ENCODE peak calls at places on chromosomes 13 and 19, in five cellular contexts. C is H1, H is K562, E is A549, B is HepG2. F is an unnamed sample.

GRCh38 chr19:35915508-35915907 is 7.4 kb upstream of the TYROBP start:
- DNase-seq in H (no peak), C (no peak), B (no peak), E (no peak), F (no peak)

GRCh38 chr19:5030136-5030820 is 61.4 kb downstream of the KDM4B start:
- DNase-seq in E (no peak), H (no peak), C (no peak), B (no peak), F (no peak)

GRCh38 chr19:38079926-38080380 is 144.1 kb downstream of the DPF1 start:
- DNase-seq in B (peak; percentile 68), C (no peak), E (peak; percentile 92), H (no peak), F (no peak)

GRCh38 chr19:10142701-10143375 is 23.1 kb upstream of the EIF3G start:
- DNase-seq in E (no peak), C (no peak), H (no peak), B (no peak), F (no peak)

GRCh38 chr13:93723316-93723715 is 496.7 kb downstream of the GPC6 start:
- DNase-seq in B (no peak), E (no peak), C (no peak), H (no peak), F (no peak)

GRCh38 chr13:104106705-104107393 is 1040.6 kb upstream of the SLC10A2 start:
- DNase-seq in E (no peak), C (peak; percentile 1), H (no peak), B (no peak), F (no peak)

GRCh38 chr13:74966814-74967213 is 515.2 kb downstream of the TBC1D4 start:
- DNase-seq in E (no peak), C (no peak), H (no peak), B (no peak), F (peak; percentile 55)

GRCh38 chr19:14434157-14434501 is 1.0 kb downstream of the PKN1 start:
- DNase-seq in B (no peak), E (no peak), C (no peak), H (no peak), F (peak; percentile 70)

GRCh38 chr19:43524922-43525835 is 1.8 kb downstream of the ETHE1 start:
- DNase-seq in B (peak; percentile 87), E (peak; percentile 71), H (peak; percentile 3), C (no peak), F (no peak)

GRCh38 chr13:20182231-20182846 is 10.4 kb downstream of the GJB2 start:
- DNase-seq in C (no peak), E (peak; percentile 58), H (peak; percentile 53), B (peak; percentile 63), F (peak; percentile 84)

GRCh38 chr19:15372470-15372869 is 7.1 kb downstream of the AKAP8 start:
- DNase-seq in C (no peak), H (no peak), E (no peak), B (no peak), F (no peak)

GRCh38 chr19:53538378-53539109 is 599 bp downstream of the ZNF331 start:
- DNase-seq in C (no peak), E (no peak), B (no peak), H (no peak), F (no peak)
- TF ChIP-seq RFX5 in C (no peak), E (no peak), B (no peak), H (no peak), F (no peak)

GRCh38 chr19:42250666-42251531 is 4.0 kb downstream of the ERF start:
- DNase-seq in H (no peak), B (no peak), E (no peak), C (no peak), F (peak; percentile 48)
- TF ChIP-seq CHD2 in H (no peak), B (no peak), E (no peak), C (no peak), F (no peak)

DNA sequence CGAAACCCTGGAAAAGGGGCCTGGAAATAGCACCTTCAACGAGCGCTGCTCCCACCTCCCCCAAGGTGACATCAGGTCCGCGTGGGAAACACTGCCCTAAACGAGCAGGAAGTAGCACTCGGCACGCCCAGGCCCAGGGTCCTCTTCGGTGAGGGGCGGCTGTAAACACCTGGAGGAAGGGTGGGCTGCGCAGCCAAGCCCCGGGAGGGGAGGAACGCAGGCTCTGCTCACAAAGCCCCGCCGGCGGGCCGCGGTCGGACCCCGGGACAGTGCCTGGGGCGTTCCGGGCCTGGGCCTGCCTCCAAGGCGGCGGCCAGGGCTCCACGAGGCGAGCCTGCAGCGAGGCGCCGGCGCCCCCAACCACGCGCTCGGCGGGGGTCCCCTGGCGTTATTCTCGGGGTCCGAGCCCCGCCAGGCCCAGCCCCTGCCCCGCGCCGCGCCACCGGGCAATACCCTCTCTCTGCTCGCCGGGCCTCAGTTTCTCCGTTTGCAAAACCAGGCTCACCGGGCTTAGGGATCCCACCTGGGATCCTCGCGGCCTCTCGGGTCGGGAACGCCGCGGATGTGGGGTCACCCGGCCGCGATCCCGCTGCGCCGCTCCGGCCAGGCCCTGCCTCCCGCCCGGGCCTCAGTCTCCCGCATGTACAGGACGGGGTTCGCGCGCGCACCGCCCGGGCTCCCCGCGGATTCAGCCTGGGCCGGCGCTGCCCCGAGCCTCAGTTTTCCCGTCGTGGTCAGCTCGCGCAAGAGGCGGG is 630 bp downstream of the RNF126 start:
- DNase-seq in B (peak; percentile 52), E (no peak), H (peak; percentile 60), C (no peak), F (peak; percentile 74)
- TF ChIP-seq RFX5 in B (no peak), E (no peak), H (no peak), C (no peak), F (no peak)

DNA sequence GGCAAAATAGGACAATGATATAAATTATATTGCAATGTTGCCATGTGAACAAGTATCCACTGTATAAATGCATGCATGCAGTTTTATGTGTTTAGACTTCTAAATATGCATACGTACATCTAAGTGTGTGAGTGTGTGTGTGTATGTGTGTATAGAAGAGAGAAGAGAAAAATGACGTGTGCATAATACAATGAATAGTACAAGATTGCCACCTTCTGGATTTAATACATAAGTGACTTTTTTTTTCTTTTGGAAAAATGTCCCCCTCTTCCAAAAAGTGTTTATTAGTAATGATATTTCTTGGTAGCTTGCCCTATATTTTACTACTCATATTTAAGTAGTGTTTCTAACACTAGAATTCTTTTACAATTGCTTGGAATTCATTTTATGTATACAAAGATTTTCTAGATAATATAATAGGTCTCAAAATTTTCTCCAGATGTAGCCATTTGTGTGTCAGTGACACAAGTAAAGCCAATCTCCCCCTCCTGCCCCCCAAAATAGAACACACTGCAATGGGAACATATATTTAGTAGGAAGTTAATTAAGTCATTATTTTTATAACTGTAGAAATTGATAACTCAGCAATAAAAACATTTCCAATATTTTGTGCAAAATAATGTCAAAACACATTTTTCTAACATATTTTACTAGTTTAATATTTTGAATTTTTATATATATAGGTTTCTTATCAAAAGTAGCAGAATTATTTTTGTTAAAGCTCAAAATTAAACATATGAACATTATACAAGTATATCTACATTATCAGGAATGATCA is 783.3 kb upstream of the ATXN8OS start:
- DNase-seq in H (no peak), B (peak; percentile 3), C (no peak), E (no peak), F (peak; percentile 12)
- TF ChIP-seq CHD2 in H (no peak), B (no peak), C (no peak), E (no peak), F (no peak)

DNA sequence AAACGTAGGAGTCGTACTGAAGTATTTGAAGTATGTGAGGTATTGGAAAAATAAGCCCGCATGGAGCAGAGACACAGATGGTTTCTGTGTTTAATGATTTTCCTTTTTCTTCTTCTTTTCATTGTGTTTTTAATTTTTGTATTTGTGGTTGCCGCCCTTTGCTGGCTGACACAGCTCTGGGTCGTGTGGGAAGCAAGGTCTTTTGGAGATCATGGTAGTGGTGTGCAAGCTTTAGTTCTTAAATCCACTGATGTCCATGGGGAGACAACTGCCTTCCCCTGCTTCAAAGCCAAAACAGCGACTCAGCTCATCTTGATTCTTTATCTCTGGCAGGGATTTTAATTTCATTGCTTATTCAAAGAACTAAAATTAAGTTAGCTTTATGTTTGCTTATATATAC is 711.4 kb upstream of the SGCG start:
- DNase-seq in H (no peak), B (no peak), C (no peak), E (no peak), F (no peak)
- TF ChIP-seq RFX5 in H (no peak), B (no peak), C (no peak), E (no peak), F (no peak)

DNA sequence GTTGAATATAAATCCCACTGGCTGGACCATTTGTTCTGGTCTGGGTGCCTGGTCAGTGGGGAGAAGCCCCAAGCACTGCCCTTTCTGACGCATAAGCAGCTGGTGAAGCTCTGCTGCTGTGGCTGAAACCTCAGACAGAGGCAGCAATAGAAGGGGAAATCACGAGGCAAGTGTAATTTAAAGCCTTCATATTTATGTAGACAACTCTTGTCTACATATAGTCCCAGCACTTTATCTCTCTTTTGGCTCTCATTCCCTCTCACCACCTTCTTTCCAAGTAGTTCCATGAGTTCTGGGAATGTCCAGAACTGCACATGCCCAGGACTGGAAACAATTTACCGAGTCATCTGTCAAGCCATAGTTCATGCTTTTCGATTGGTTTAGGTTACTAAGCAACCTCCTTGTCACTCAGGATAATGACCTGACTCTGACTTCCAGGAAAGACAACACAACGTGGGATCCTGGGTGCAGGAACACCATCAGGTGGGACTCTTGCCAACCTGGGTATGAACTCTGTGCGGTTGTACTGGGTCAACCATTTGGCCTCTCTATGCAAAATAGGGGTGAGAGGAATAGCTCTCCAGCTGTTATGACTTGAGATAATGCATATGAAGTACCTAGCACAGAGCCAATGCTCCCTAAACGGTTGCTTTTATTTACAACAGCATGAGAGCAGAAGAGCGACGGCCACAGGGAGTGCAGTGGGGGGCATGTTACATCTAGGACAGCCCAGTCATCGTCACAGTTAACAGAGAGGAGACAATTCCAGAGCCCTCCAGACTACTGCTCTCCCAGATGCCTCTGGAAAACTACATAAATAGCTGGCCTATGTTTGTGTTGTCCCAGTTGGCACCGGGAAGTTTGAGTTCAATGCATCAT is 321.9 kb downstream of the FOXO1 start:
- DNase-seq in B (peak; percentile 43), C (no peak), E (no peak), H (no peak), F (no peak)
- TF ChIP-seq CHD2 in B (no peak), C (no peak), E (no peak), H (no peak), F (no peak)

F was measured in SK-N-SH.